ENCODE peak calls at places on chromosomes 11 and 22, in seven cellular contexts. One of them, this sample, is unnamed.

GRCh38 chr11:103842795-103843194 is 193.6 kb upstream of the DDI1 start:
- DNase-seq in stimulated activated naive CD8-positive, alpha-beta T cell treated with anti-CD3 and anti-CD28 coated beads, Interleukin-15, amount 100 ng/mL, for 72 hours: no peak
- DNase-seq in LNCaP clone FGC: no peak
- DNase-seq in HTR-8/SVneo: no peak
- DNase-seq in activated CD8-positive, alpha-beta memory T cell treated with anti-CD3 and anti-CD28 coated beads, Interleukin-2, amount 50 U/mL, for 48 hours: no peak
- DNase-seq in KBM-7: no peak
- DNase-seq in cardiac septum: no peak
- DNase-seq in this sample: no peak

GRCh38 chr11:101336858-101337257 is 207.2 kb upstream of the PGR start:
- DNase-seq in stimulated activated naive CD8-positive, alpha-beta T cell treated with anti-CD3 and anti-CD28 coated beads, Interleukin-15, amount 100 ng/mL, for 72 hours: no peak
- DNase-seq in LNCaP clone FGC: no peak
- DNase-seq in HTR-8/SVneo: no peak
- DNase-seq in activated CD8-positive, alpha-beta memory T cell treated with anti-CD3 and anti-CD28 coated beads, Interleukin-2, amount 50 U/mL, for 48 hours: no peak
- DNase-seq in KBM-7: no peak
- DNase-seq in cardiac septum: no peak
- DNase-seq in this sample: no peak

GRCh38 chr11:67167086-67167485 is 48.0 kb downstream of the KDM2A start:
- DNase-seq in stimulated activated naive CD8-positive, alpha-beta T cell treated with anti-CD3 and anti-CD28 coated beads, Interleukin-15, amount 100 ng/mL, for 72 hours: no peak
- DNase-seq in LNCaP clone FGC: no peak
- DNase-seq in HTR-8/SVneo: no peak
- DNase-seq in activated CD8-positive, alpha-beta memory T cell treated with anti-CD3 and anti-CD28 coated beads, Interleukin-2, amount 50 U/mL, for 48 hours: no peak
- DNase-seq in KBM-7: no peak
- DNase-seq in cardiac septum: no peak
- DNase-seq in this sample: no peak

GRCh38 chr22:19638282-19639015 is 75.9 kb upstream of the SEPTIN5 start:
- DNase-seq in stimulated activated naive CD8-positive, alpha-beta T cell treated with anti-CD3 and anti-CD28 coated beads, Interleukin-15, amount 100 ng/mL, for 72 hours: no peak
- DNase-seq in LNCaP clone FGC: no peak
- DNase-seq in HTR-8/SVneo: no peak
- DNase-seq in activated CD8-positive, alpha-beta memory T cell treated with anti-CD3 and anti-CD28 coated beads, Interleukin-2, amount 50 U/mL, for 48 hours: peak
- DNase-seq in KBM-7: no peak
- DNase-seq in cardiac septum: no peak
- DNase-seq in this sample: no peak

GRCh38 chr11:76653674-76654309 is 16.8 kb downstream of the LRRC32 start:
- DNase-seq in stimulated activated naive CD8-positive, alpha-beta T cell treated with anti-CD3 and anti-CD28 coated beads, Interleukin-15, amount 100 ng/mL, for 72 hours: peak
- DNase-seq in LNCaP clone FGC: no peak
- DNase-seq in HTR-8/SVneo: no peak
- DNase-seq in activated CD8-positive, alpha-beta memory T cell treated with anti-CD3 and anti-CD28 coated beads, Interleukin-2, amount 50 U/mL, for 48 hours: peak
- DNase-seq in KBM-7: no peak
- DNase-seq in cardiac septum: no peak
- DNase-seq in this sample: no peak

GRCh38 chr22:42969348-42969975 is 45.5 kb downstream of the PACSIN2 start:
- DNase-seq in stimulated activated naive CD8-positive, alpha-beta T cell treated with anti-CD3 and anti-CD28 coated beads, Interleukin-15, amount 100 ng/mL, for 72 hours: no peak
- DNase-seq in LNCaP clone FGC: no peak
- DNase-seq in HTR-8/SVneo: no peak
- DNase-seq in activated CD8-positive, alpha-beta memory T cell treated with anti-CD3 and anti-CD28 coated beads, Interleukin-2, amount 50 U/mL, for 48 hours: no peak
- DNase-seq in KBM-7: no peak
- DNase-seq in cardiac septum: no peak
- DNase-seq in this sample: no peak

GRCh38 chr11:126159719-126160344 is 51.6 kb downstream of the RPUSD4 start:
- DNase-seq in stimulated activated naive CD8-positive, alpha-beta T cell treated with anti-CD3 and anti-CD28 coated beads, Interleukin-15, amount 100 ng/mL, for 72 hours: no peak
- DNase-seq in LNCaP clone FGC: no peak
- DNase-seq in HTR-8/SVneo: no peak
- DNase-seq in activated CD8-positive, alpha-beta memory T cell treated with anti-CD3 and anti-CD28 coated beads, Interleukin-2, amount 50 U/mL, for 48 hours: no peak
- DNase-seq in KBM-7: no peak
- DNase-seq in cardiac septum: no peak
- DNase-seq in this sample: no peak

GRCh38 chr11:66863428-66864125 is 6.7 kb downstream of the LRFN4 start:
- DNase-seq in stimulated activated naive CD8-positive, alpha-beta T cell treated with anti-CD3 and anti-CD28 coated beads, Interleukin-15, amount 100 ng/mL, for 72 hours: no peak
- DNase-seq in LNCaP clone FGC: no peak
- DNase-seq in HTR-8/SVneo: no peak
- DNase-seq in activated CD8-positive, alpha-beta memory T cell treated with anti-CD3 and anti-CD28 coated beads, Interleukin-2, amount 50 U/mL, for 48 hours: no peak
- DNase-seq in KBM-7: no peak
- DNase-seq in cardiac septum: no peak
- DNase-seq in this sample: no peak

GRCh38 chr11:129946256-129946655 is 50.9 kb upstream of the NFRKB start:
- DNase-seq in stimulated activated naive CD8-positive, alpha-beta T cell treated with anti-CD3 and anti-CD28 coated beads, Interleukin-15, amount 100 ng/mL, for 72 hours: no peak
- DNase-seq in LNCaP clone FGC: no peak
- DNase-seq in HTR-8/SVneo: no peak
- DNase-seq in activated CD8-positive, alpha-beta memory T cell treated with anti-CD3 and anti-CD28 coated beads, Interleukin-2, amount 50 U/mL, for 48 hours: no peak
- DNase-seq in KBM-7: no peak
- DNase-seq in cardiac septum: no peak
- DNase-seq in this sample: no peak

GRCh38 chr11:12868315-12869073 is 140.6 kb upstream of the RASSF10 start:
- DNase-seq in stimulated activated naive CD8-positive, alpha-beta T cell treated with anti-CD3 and anti-CD28 coated beads, Interleukin-15, amount 100 ng/mL, for 72 hours: no peak
- DNase-seq in LNCaP clone FGC: no peak
- DNase-seq in HTR-8/SVneo: no peak
- DNase-seq in activated CD8-positive, alpha-beta memory T cell treated with anti-CD3 and anti-CD28 coated beads, Interleukin-2, amount 50 U/mL, for 48 hours: no peak
- DNase-seq in KBM-7: no peak
- DNase-seq in cardiac septum: no peak
- DNase-seq in this sample: no peak

GRCh38 chr11:10898763-10899541 is 41.1 kb upstream of the ZBED5 start:
- DNase-seq in stimulated activated naive CD8-positive, alpha-beta T cell treated with anti-CD3 and anti-CD28 coated beads, Interleukin-15, amount 100 ng/mL, for 72 hours: no peak
- DNase-seq in LNCaP clone FGC: no peak
- DNase-seq in HTR-8/SVneo: no peak
- DNase-seq in activated CD8-positive, alpha-beta memory T cell treated with anti-CD3 and anti-CD28 coated beads, Interleukin-2, amount 50 U/mL, for 48 hours: no peak
- DNase-seq in KBM-7: no peak
- DNase-seq in cardiac septum: no peak
- DNase-seq in this sample: no peak

GRCh38 chr22:36546932-36547331 is 18.0 kb upstream of the EIF3D start:
- DNase-seq in stimulated activated naive CD8-positive, alpha-beta T cell treated with anti-CD3 and anti-CD28 coated beads, Interleukin-15, amount 100 ng/mL, for 72 hours: no peak
- DNase-seq in LNCaP clone FGC: no peak
- DNase-seq in HTR-8/SVneo: peak
- DNase-seq in activated CD8-positive, alpha-beta memory T cell treated with anti-CD3 and anti-CD28 coated beads, Interleukin-2, amount 50 U/mL, for 48 hours: no peak
- DNase-seq in KBM-7: no peak
- DNase-seq in cardiac septum: no peak
- DNase-seq in this sample: no peak

GRCh38 chr11:2703487-2704141 is 3.8 kb upstream of the KCNQ1OT1 start:
- DNase-seq in stimulated activated naive CD8-positive, alpha-beta T cell treated with anti-CD3 and anti-CD28 coated beads, Interleukin-15, amount 100 ng/mL, for 72 hours: no peak
- DNase-seq in LNCaP clone FGC: no peak
- DNase-seq in HTR-8/SVneo: no peak
- DNase-seq in activated CD8-positive, alpha-beta memory T cell treated with anti-CD3 and anti-CD28 coated beads, Interleukin-2, amount 50 U/mL, for 48 hours: no peak
- DNase-seq in KBM-7: peak
- DNase-seq in cardiac septum: peak
- DNase-seq in this sample: no peak

GRCh38 chr11:117433717-117434116 is 106.1 kb downstream of the CEP164 start:
- DNase-seq in stimulated activated naive CD8-positive, alpha-beta T cell treated with anti-CD3 and anti-CD28 coated beads, Interleukin-15, amount 100 ng/mL, for 72 hours: no peak
- DNase-seq in LNCaP clone FGC: no peak
- DNase-seq in HTR-8/SVneo: no peak
- DNase-seq in activated CD8-positive, alpha-beta memory T cell treated with anti-CD3 and anti-CD28 coated beads, Interleukin-2, amount 50 U/mL, for 48 hours: no peak
- DNase-seq in KBM-7: no peak
- DNase-seq in cardiac septum: no peak
- DNase-seq in this sample: no peak

GRCh38 chr11:8352090-8352489 is 88.4 kb upstream of the LMO1 start:
- DNase-seq in stimulated activated naive CD8-positive, alpha-beta T cell treated with anti-CD3 and anti-CD28 coated beads, Interleukin-15, amount 100 ng/mL, for 72 hours: no peak
- DNase-seq in LNCaP clone FGC: no peak
- DNase-seq in HTR-8/SVneo: no peak
- DNase-seq in activated CD8-positive, alpha-beta memory T cell treated with anti-CD3 and anti-CD28 coated beads, Interleukin-2, amount 50 U/mL, for 48 hours: no peak
- DNase-seq in KBM-7: no peak
- DNase-seq in cardiac septum: no peak
- DNase-seq in this sample: no peak

GRCh38 chr22:27662359-27663030 is 139.1 kb downstream of the MN1 start:
- DNase-seq in stimulated activated naive CD8-positive, alpha-beta T cell treated with anti-CD3 and anti-CD28 coated beads, Interleukin-15, amount 100 ng/mL, for 72 hours: no peak
- DNase-seq in LNCaP clone FGC: no peak
- DNase-seq in HTR-8/SVneo: no peak
- DNase-seq in activated CD8-positive, alpha-beta memory T cell treated with anti-CD3 and anti-CD28 coated beads, Interleukin-2, amount 50 U/mL, for 48 hours: no peak
- DNase-seq in KBM-7: no peak
- DNase-seq in cardiac septum: peak
- DNase-seq in this sample: no peak

GRCh38 chr22:41762980-41763779 is 37.3 kb upstream of the CCDC134 start:
- DNase-seq in stimulated activated naive CD8-positive, alpha-beta T cell treated with anti-CD3 and anti-CD28 coated beads, Interleukin-15, amount 100 ng/mL, for 72 hours: no peak
- DNase-seq in LNCaP clone FGC: no peak
- DNase-seq in HTR-8/SVneo: no peak
- DNase-seq in activated CD8-positive, alpha-beta memory T cell treated with anti-CD3 and anti-CD28 coated beads, Interleukin-2, amount 50 U/mL, for 48 hours: peak
- DNase-seq in KBM-7: peak
- DNase-seq in cardiac septum: no peak
- DNase-seq in this sample: no peak

GRCh38 chr11:85643255-85643654 is 4.5 kb upstream of the TMEM126A start:
- DNase-seq in stimulated activated naive CD8-positive, alpha-beta T cell treated with anti-CD3 and anti-CD28 coated beads, Interleukin-15, amount 100 ng/mL, for 72 hours: no peak
- DNase-seq in LNCaP clone FGC: no peak
- DNase-seq in HTR-8/SVneo: no peak
- DNase-seq in activated CD8-positive, alpha-beta memory T cell treated with anti-CD3 and anti-CD28 coated beads, Interleukin-2, amount 50 U/mL, for 48 hours: no peak
- DNase-seq in KBM-7: no peak
- DNase-seq in cardiac septum: no peak
- DNase-seq in this sample: no peak

GRCh38 chr11:1109918-1110705 is 35.4 kb downstream of the MUC2 start:
- DNase-seq in stimulated activated naive CD8-positive, alpha-beta T cell treated with anti-CD3 and anti-CD28 coated beads, Interleukin-15, amount 100 ng/mL, for 72 hours: no peak
- DNase-seq in LNCaP clone FGC: no peak
- DNase-seq in HTR-8/SVneo: no peak
- DNase-seq in activated CD8-positive, alpha-beta memory T cell treated with anti-CD3 and anti-CD28 coated beads, Interleukin-2, amount 50 U/mL, for 48 hours: no peak
- DNase-seq in KBM-7: no peak
- DNase-seq in cardiac septum: no peak
- DNase-seq in this sample: no peak

GRCh38 chr11:63489879-63490278 is 1.1 kb downstream of the PLAAT5 start:
- DNase-seq in stimulated activated naive CD8-positive, alpha-beta T cell treated with anti-CD3 and anti-CD28 coated beads, Interleukin-15, amount 100 ng/mL, for 72 hours: no peak
- DNase-seq in LNCaP clone FGC: no peak
- DNase-seq in HTR-8/SVneo: no peak
- DNase-seq in activated CD8-positive, alpha-beta memory T cell treated with anti-CD3 and anti-CD28 coated beads, Interleukin-2, amount 50 U/mL, for 48 hours: no peak
- DNase-seq in KBM-7: no peak
- DNase-seq in cardiac septum: no peak
- DNase-seq in this sample: no peak

GRCh38 chr11:103035656-103036434 is 56.1 kb downstream of the DCUN1D5 start:
- DNase-seq in stimulated activated naive CD8-positive, alpha-beta T cell treated with anti-CD3 and anti-CD28 coated beads, Interleukin-15, amount 100 ng/mL, for 72 hours: peak
- DNase-seq in LNCaP clone FGC: peak
- DNase-seq in HTR-8/SVneo: peak
- DNase-seq in activated CD8-positive, alpha-beta memory T cell treated with anti-CD3 and anti-CD28 coated beads, Interleukin-2, amount 50 U/mL, for 48 hours: no peak
- DNase-seq in KBM-7: peak
- DNase-seq in cardiac septum: no peak
- DNase-seq in this sample: no peak

GRCh38 chr11:29029452-29029851 is 921.3 kb downstream of the METTL15 start:
- DNase-seq in stimulated activated naive CD8-positive, alpha-beta T cell treated with anti-CD3 and anti-CD28 coated beads, Interleukin-15, amount 100 ng/mL, for 72 hours: no peak
- DNase-seq in LNCaP clone FGC: no peak
- DNase-seq in HTR-8/SVneo: no peak
- DNase-seq in activated CD8-positive, alpha-beta memory T cell treated with anti-CD3 and anti-CD28 coated beads, Interleukin-2, amount 50 U/mL, for 48 hours: no peak
- DNase-seq in KBM-7: no peak
- DNase-seq in cardiac septum: no peak
- DNase-seq in this sample: no peak

GRCh38 chr11:63966444-63966843 is 8.0 kb upstream of the COX8A start:
- DNase-seq in stimulated activated naive CD8-positive, alpha-beta T cell treated with anti-CD3 and anti-CD28 coated beads, Interleukin-15, amount 100 ng/mL, for 72 hours: no peak
- DNase-seq in LNCaP clone FGC: no peak
- DNase-seq in HTR-8/SVneo: no peak
- DNase-seq in activated CD8-positive, alpha-beta memory T cell treated with anti-CD3 and anti-CD28 coated beads, Interleukin-2, amount 50 U/mL, for 48 hours: no peak
- DNase-seq in KBM-7: no peak
- DNase-seq in cardiac septum: no peak
- DNase-seq in this sample: no peak

GRCh38 chr22:24554316-24555159 is at the start of gene GUCD1:
- DNase-seq in stimulated activated naive CD8-positive, alpha-beta T cell treated with anti-CD3 and anti-CD28 coated beads, Interleukin-15, amount 100 ng/mL, for 72 hours: peak
- DNase-seq in LNCaP clone FGC: no peak
- DNase-seq in HTR-8/SVneo: no peak
- DNase-seq in activated CD8-positive, alpha-beta memory T cell treated with anti-CD3 and anti-CD28 coated beads, Interleukin-2, amount 50 U/mL, for 48 hours: peak
- DNase-seq in KBM-7: peak
- DNase-seq in cardiac septum: no peak
- DNase-seq in this sample: no peak

GRCh38 chr11:117704416-117705150 is 92.4 kb downstream of the DSCAML1 start:
- DNase-seq in stimulated activated naive CD8-positive, alpha-beta T cell treated with anti-CD3 and anti-CD28 coated beads, Interleukin-15, amount 100 ng/mL, for 72 hours: no peak
- DNase-seq in LNCaP clone FGC: no peak
- DNase-seq in HTR-8/SVneo: no peak
- DNase-seq in activated CD8-positive, alpha-beta memory T cell treated with anti-CD3 and anti-CD28 coated beads, Interleukin-2, amount 50 U/mL, for 48 hours: no peak
- DNase-seq in KBM-7: no peak
- DNase-seq in cardiac septum: no peak
- DNase-seq in this sample: no peak

GRCh38 chr11:128776434-128777284 is 82.8 kb downstream of the FLI1 start:
- DNase-seq in stimulated activated naive CD8-positive, alpha-beta T cell treated with anti-CD3 and anti-CD28 coated beads, Interleukin-15, amount 100 ng/mL, for 72 hours: peak
- DNase-seq in LNCaP clone FGC: no peak
- DNase-seq in HTR-8/SVneo: no peak
- DNase-seq in activated CD8-positive, alpha-beta memory T cell treated with anti-CD3 and anti-CD28 coated beads, Interleukin-2, amount 50 U/mL, for 48 hours: no peak
- DNase-seq in KBM-7: no peak
- DNase-seq in cardiac septum: no peak
- DNase-seq in this sample: no peak

GRCh38 chr11:44506375-44507016 is 59.0 kb upstream of the CD82 start:
- DNase-seq in stimulated activated naive CD8-positive, alpha-beta T cell treated with anti-CD3 and anti-CD28 coated beads, Interleukin-15, amount 100 ng/mL, for 72 hours: no peak
- DNase-seq in LNCaP clone FGC: no peak
- DNase-seq in HTR-8/SVneo: peak
- DNase-seq in activated CD8-positive, alpha-beta memory T cell treated with anti-CD3 and anti-CD28 coated beads, Interleukin-2, amount 50 U/mL, for 48 hours: no peak
- DNase-seq in KBM-7: no peak
- DNase-seq in cardiac septum: no peak
- DNase-seq in this sample: no peak

GRCh38 chr11:117076941-117077659 is 21.1 kb downstream of the SIK3 start:
- DNase-seq in stimulated activated naive CD8-positive, alpha-beta T cell treated with anti-CD3 and anti-CD28 coated beads, Interleukin-15, amount 100 ng/mL, for 72 hours: no peak
- DNase-seq in LNCaP clone FGC: peak
- DNase-seq in HTR-8/SVneo: no peak
- DNase-seq in activated CD8-positive, alpha-beta memory T cell treated with anti-CD3 and anti-CD28 coated beads, Interleukin-2, amount 50 U/mL, for 48 hours: no peak
- DNase-seq in KBM-7: no peak
- DNase-seq in cardiac septum: no peak
- DNase-seq in this sample: no peak

GRCh38 chr11:8812438-8812837 is 98.6 kb upstream of the AKIP1 start:
- DNase-seq in stimulated activated naive CD8-positive, alpha-beta T cell treated with anti-CD3 and anti-CD28 coated beads, Interleukin-15, amount 100 ng/mL, for 72 hours: no peak
- DNase-seq in LNCaP clone FGC: no peak
- DNase-seq in HTR-8/SVneo: no peak
- DNase-seq in activated CD8-positive, alpha-beta memory T cell treated with anti-CD3 and anti-CD28 coated beads, Interleukin-2, amount 50 U/mL, for 48 hours: no peak
- DNase-seq in KBM-7: no peak
- DNase-seq in cardiac septum: no peak
- DNase-seq in this sample: no peak

GRCh38 chr22:45977551-45978274 is 751 bp upstream of the WNT7B start:
- DNase-seq in stimulated activated naive CD8-positive, alpha-beta T cell treated with anti-CD3 and anti-CD28 coated beads, Interleukin-15, amount 100 ng/mL, for 72 hours: no peak
- DNase-seq in LNCaP clone FGC: no peak
- DNase-seq in HTR-8/SVneo: no peak
- DNase-seq in activated CD8-positive, alpha-beta memory T cell treated with anti-CD3 and anti-CD28 coated beads, Interleukin-2, amount 50 U/mL, for 48 hours: no peak
- DNase-seq in KBM-7: no peak
- DNase-seq in cardiac septum: no peak
- DNase-seq in this sample: no peak

GRCh38 chr11:59865031-59865430 is 1.3 kb downstream of the TCN1 start:
- DNase-seq in stimulated activated naive CD8-positive, alpha-beta T cell treated with anti-CD3 and anti-CD28 coated beads, Interleukin-15, amount 100 ng/mL, for 72 hours: no peak
- DNase-seq in LNCaP clone FGC: no peak
- DNase-seq in HTR-8/SVneo: no peak
- DNase-seq in activated CD8-positive, alpha-beta memory T cell treated with anti-CD3 and anti-CD28 coated beads, Interleukin-2, amount 50 U/mL, for 48 hours: no peak
- DNase-seq in KBM-7: no peak
- DNase-seq in cardiac septum: no peak
- DNase-seq in this sample: no peak

GRCh38 chr11:119181677-119182412 is 3.4 kb upstream of the NHERF4 start:
- DNase-seq in stimulated activated naive CD8-positive, alpha-beta T cell treated with anti-CD3 and anti-CD28 coated beads, Interleukin-15, amount 100 ng/mL, for 72 hours: no peak
- DNase-seq in LNCaP clone FGC: no peak
- DNase-seq in HTR-8/SVneo: no peak
- DNase-seq in activated CD8-positive, alpha-beta memory T cell treated with anti-CD3 and anti-CD28 coated beads, Interleukin-2, amount 50 U/mL, for 48 hours: no peak
- DNase-seq in KBM-7: peak
- DNase-seq in cardiac septum: no peak
- DNase-seq in this sample: no peak

GRCh38 chr22:45033136-45033535 is 23.3 kb upstream of the PHF21B start:
- DNase-seq in stimulated activated naive CD8-positive, alpha-beta T cell treated with anti-CD3 and anti-CD28 coated beads, Interleukin-15, amount 100 ng/mL, for 72 hours: no peak
- DNase-seq in LNCaP clone FGC: no peak
- DNase-seq in HTR-8/SVneo: no peak
- DNase-seq in activated CD8-positive, alpha-beta memory T cell treated with anti-CD3 and anti-CD28 coated beads, Interleukin-2, amount 50 U/mL, for 48 hours: no peak
- DNase-seq in KBM-7: no peak
- DNase-seq in cardiac septum: no peak
- DNase-seq in this sample: no peak

GRCh38 chr11:109864161-109864661 is 229.0 kb upstream of the ZC3H12C start:
- DNase-seq in stimulated activated naive CD8-positive, alpha-beta T cell treated with anti-CD3 and anti-CD28 coated beads, Interleukin-15, amount 100 ng/mL, for 72 hours: peak
- DNase-seq in LNCaP clone FGC: no peak
- DNase-seq in HTR-8/SVneo: no peak
- DNase-seq in activated CD8-positive, alpha-beta memory T cell treated with anti-CD3 and anti-CD28 coated beads, Interleukin-2, amount 50 U/mL, for 48 hours: no peak
- DNase-seq in KBM-7: no peak
- DNase-seq in cardiac septum: no peak
- DNase-seq in this sample: no peak

GRCh38 chr11:59206635-59207034 is 6.1 kb downstream of the MPEG1 start:
- DNase-seq in stimulated activated naive CD8-positive, alpha-beta T cell treated with anti-CD3 and anti-CD28 coated beads, Interleukin-15, amount 100 ng/mL, for 72 hours: no peak
- DNase-seq in LNCaP clone FGC: no peak
- DNase-seq in HTR-8/SVneo: peak
- DNase-seq in activated CD8-positive, alpha-beta memory T cell treated with anti-CD3 and anti-CD28 coated beads, Interleukin-2, amount 50 U/mL, for 48 hours: no peak
- DNase-seq in KBM-7: peak
- DNase-seq in cardiac septum: no peak
- DNase-seq in this sample: no peak

GRCh38 chr11:27971256-27971655 is 136.7 kb downstream of the KIF18A start:
- DNase-seq in stimulated activated naive CD8-positive, alpha-beta T cell treated with anti-CD3 and anti-CD28 coated beads, Interleukin-15, amount 100 ng/mL, for 72 hours: no peak
- DNase-seq in LNCaP clone FGC: no peak
- DNase-seq in HTR-8/SVneo: no peak
- DNase-seq in activated CD8-positive, alpha-beta memory T cell treated with anti-CD3 and anti-CD28 coated beads, Interleukin-2, amount 50 U/mL, for 48 hours: no peak
- DNase-seq in KBM-7: no peak
- DNase-seq in cardiac septum: no peak
- DNase-seq in this sample: no peak

This sample was measured in type B pancreatic cell.